ENCODE peak calls at places on chromosomes 1 and 21, in four cellular contexts. W, A, R and G are unnamed samples.

GRCh38 chr1:168609133-168609715 is 32.8 kb downstream of the XCL1 start:
- DNase-seq in A (no peak), W (no peak), R (no peak), G (peak)

GRCh38 chr1:21257431-21258135 is 32.7 kb downstream of the ECE1 start:
- DNase-seq in R (no peak), W (no peak), A (no peak), G (no peak)

GRCh38 chr1:161367684-161368398 is at the start of gene CFAP126:
- DNase-seq in R (peak), A (peak), W (peak), G (peak)

GRCh38 chr1:25873120-25873519 is 2.4 kb downstream of the PAQR7 start:
- DNase-seq in W (peak), A (peak), R (no peak), G (peak)

GRCh38 chr1:105483436-105483835 is 1573.0 kb upstream of the PRMT6 start:
- DNase-seq in W (no peak), R (no peak), A (no peak), G (no peak)

GRCh38 chr21:43306911-43307676 is 119.8 kb downstream of the SIK1 start:
- DNase-seq in W (peak), A (no peak), R (peak), G (no peak)

GRCh38 chr1:12175456-12175797 is 8.6 kb downstream of the TNFRSF1B start:
- DNase-seq in A (no peak), R (no peak), W (no peak), G (no peak)

GRCh38 chr1:15950763-15951295 is 25.1 kb downstream of the ZBTB17 start:
- DNase-seq in W (no peak), R (no peak), A (no peak), G (no peak)

GRCh38 chr1:244368279-244368678 is 83.4 kb downstream of the ADSS2 start:
- DNase-seq in A (no peak), W (no peak), R (no peak), G (no peak)

GRCh38 chr21:45470087-45470515 is 65.1 kb downstream of the COL18A1 start:
- DNase-seq in R (no peak), W (no peak), A (no peak), G (no peak)

GRCh38 chr1:172764378-172764777 is 105.5 kb downstream of the FASLG start:
- DNase-seq in W (no peak), A (no peak), R (no peak), G (no peak)

GRCh38 chr1:244294825-244295224 is 156.9 kb downstream of the ADSS2 start:
- DNase-seq in A (no peak), W (no peak), R (no peak), G (no peak)

GRCh38 chr1:200947059-200947566 is 52.4 kb downstream of the INAVA start:
- DNase-seq in A (no peak), W (no peak), R (no peak), G (no peak)

GRCh38 chr21:35855463-35855862 is 204.9 kb downstream of the SETD4 start:
- DNase-seq in R (no peak), W (no peak), A (no peak), G (no peak)

GRCh38 chr1:157442065-157442464 is 110.2 kb downstream of the FCRL5 start:
- DNase-seq in W (peak), R (no peak), A (no peak), G (no peak)

GRCh38 chr1:204826970-204827369 is 43.7 kb upstream of the NFASC start:
- DNase-seq in W (peak), R (no peak), A (peak), G (peak)

GRCh38 chr21:27885296-27885711 is 918.4 kb upstream of the ADAMTS5 start:
- DNase-seq in A (no peak), W (no peak), R (no peak), G (no peak)

GRCh38 chr1:150895618-150896017 is 8.7 kb downstream of the CTXND2 start:
- DNase-seq in R (no peak), W (peak), A (no peak), G (no peak)

GRCh38 chr1:19436716-19437476 is 48.4 kb downstream of the CAPZB start:
- DNase-seq in R (no peak), W (peak), A (no peak), G (no peak)

GRCh38 chr1:162627662-162628296 is 4.5 kb upstream of the DDR2 start:
- DNase-seq in A (peak), R (no peak), W (peak), G (no peak)

GRCh38 chr1:46171872-46172271 is 3.0 kb upstream of the TSPAN1 start:
- DNase-seq in A (no peak), W (no peak), R (no peak), G (no peak)

GRCh38 chr1:160046494-160047115 is 14.8 kb upstream of the PIGM start:
- DNase-seq in A (peak), R (no peak), W (peak), G (peak)

GRCh38 chr1:59342801-59343575 is 46.1 kb downstream of the FGGY start:
- DNase-seq in W (peak), R (no peak), A (no peak), G (no peak)

GRCh38 chr1:38727629-38728175 is 131.9 kb downstream of the RRAGC start:
- DNase-seq in R (no peak), A (no peak), W (no peak), G (no peak)

GRCh38 chr1:204317170-204317569 is 42.6 kb downstream of the PLEKHA6 start:
- DNase-seq in R (no peak), A (no peak), W (no peak), G (no peak)

GRCh38 chr1:44832068-44832700 is 10.9 kb downstream of the PTCH2 start:
- DNase-seq in A (peak), W (no peak), R (no peak), G (no peak)

GRCh38 chr1:18972531-18972930 is 16.1 kb upstream of the IFFO2 start:
- DNase-seq in W (no peak), R (no peak), A (no peak), G (no peak)

GRCh38 chr1:186896211-186896610 is 67.5 kb downstream of the PLA2G4A start:
- DNase-seq in A (no peak), W (no peak), R (no peak), G (no peak)

GRCh38 chr1:246142320-246142893 is 364.7 kb downstream of the SMYD3 start:
- DNase-seq in W (no peak), R (no peak), A (peak), G (no peak)
- TF ChIP-seq CREB1 in W (no peak), R (no peak), A (no peak), G (no peak)

GRCh38 chr1:185537601-185538000 is 196.6 kb upstream of the HMCN1 start:
- DNase-seq in A (no peak), R (no peak), W (no peak), G (no peak)

GRCh38 chr1:185533596-185533995 is 200.6 kb upstream of the HMCN1 start:
- DNase-seq in W (no peak), A (peak), R (no peak), G (no peak)

GRCh38 chr1:185532853-185533252 is 201.3 kb upstream of the HMCN1 start:
- DNase-seq in R (no peak), A (no peak), W (no peak), G (no peak)

GRCh38 chr1:185536165-185536920 is 197.8 kb upstream of the HMCN1 start:
- DNase-seq in A (no peak), R (no peak), W (no peak), G (no peak)

GRCh38 chr1:185534806-185535205 is 199.4 kb upstream of the HMCN1 start:
- DNase-seq in A (no peak), R (no peak), W (no peak), G (no peak)
- TF ChIP-seq NR2C2 in A (no peak), R (no peak), W (no peak), G (no peak)

DNA sequence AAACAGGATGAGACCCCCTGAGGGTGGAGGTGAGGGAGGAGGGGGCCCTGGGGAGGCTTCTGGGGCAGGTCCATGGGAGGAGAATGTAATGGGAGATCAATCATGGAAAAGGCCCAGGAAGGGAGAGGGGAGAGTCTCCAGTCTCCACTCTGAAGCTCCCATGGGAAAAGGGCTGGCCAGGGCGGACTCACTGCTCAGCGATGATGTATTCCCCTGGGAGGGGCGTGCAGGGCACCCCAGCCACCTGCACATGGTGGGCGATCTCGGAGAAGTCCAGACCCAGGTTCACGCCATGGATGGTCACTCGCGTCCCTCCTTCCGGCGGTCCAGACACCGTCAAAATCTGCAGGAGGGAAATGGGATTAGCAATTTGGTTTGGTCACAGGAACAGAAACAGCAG is 149.6 kb upstream of the CD34 start:
- DNase-seq in R (no peak), A (no peak), W (no peak), G (no peak)
- TF ChIP-seq CREB1 in R (no peak), A (no peak), W (no peak), G (no peak)

GRCh38 chr1:220604921-220605320 is 77.0 kb downstream of the MARK1 start:
- DNase-seq in A (no peak), R (no peak), W (no peak), G (no peak)
- TF ChIP-seq NR2C2 in A (no peak), R (no peak), W (no peak), G (no peak)

GRCh38 chr1:155002479-155003226 is at the start of gene ZBTB7B:
- DNase-seq in W (no peak), R (no peak), A (peak), G (peak)

GRCh38 chr1:155003227-155003765 is 694 bp downstream of the ZBTB7B start:
- DNase-seq in R (no peak), W (no peak), A (peak), G (peak)

GRCh38 chr1:155005076-155005971 is 2.7 kb downstream of the ZBTB7B start:
- DNase-seq in W (no peak), A (no peak), R (no peak), G (no peak)

GRCh38 chr1:155003766-155004351 is 1.3 kb downstream of the ZBTB7B start:
- DNase-seq in R (no peak), A (peak), W (peak), G (peak)

DNA sequence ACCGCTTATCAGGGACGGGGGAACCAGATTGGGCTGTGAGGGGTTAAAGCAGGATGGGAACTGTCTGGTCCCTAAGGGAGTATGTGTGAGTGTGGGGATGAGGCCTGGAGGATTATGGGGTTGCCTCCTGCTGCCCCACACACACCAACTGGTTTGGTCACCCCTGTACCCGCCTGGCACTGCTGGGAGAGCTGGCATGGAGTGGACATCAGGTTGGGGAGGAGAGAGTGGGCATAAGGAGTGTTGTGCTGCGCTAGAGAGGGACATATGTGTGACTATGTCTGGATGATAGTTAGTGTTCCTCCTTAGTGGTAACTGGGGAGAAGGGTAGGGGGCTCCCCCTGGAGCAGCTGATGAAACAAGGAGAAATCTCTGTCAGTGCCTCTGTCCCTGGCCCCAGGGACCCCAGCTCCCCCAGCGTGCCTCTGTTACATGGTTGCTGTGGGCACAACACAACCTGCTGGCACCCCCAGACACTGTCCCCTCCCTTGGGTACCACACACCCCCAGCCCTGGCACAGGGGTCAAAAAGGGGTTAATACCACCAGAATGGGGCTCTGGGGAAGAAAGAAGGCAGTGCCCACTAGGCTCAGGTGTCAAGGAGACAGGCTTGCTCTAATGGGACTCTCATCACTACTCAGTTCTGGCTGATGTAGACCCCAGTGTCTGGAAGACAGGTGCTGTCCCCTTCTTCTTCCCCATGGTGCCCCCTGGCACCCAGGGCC is 1.9 kb downstream of the ZBTB7B start:
- DNase-seq in R (no peak), A (no peak), W (no peak), G (no peak)
- TF ChIP-seq CREB1 in R (no peak), A (no peak), W (no peak), G (no peak)

GRCh38 chr1:48493970-48494769 is 22.2 kb upstream of the SPATA6 start:
- DNase-seq in W (peak), A (no peak), R (no peak), G (no peak)
- TF ChIP-seq NR2C2 in W (no peak), A (no peak), R (no peak), G (no peak)

GRCh38 chr1:235017191-235017590 is 111.4 kb downstream of the TOMM20 start:
- DNase-seq in W (no peak), R (no peak), A (no peak), G (no peak)
- TF ChIP-seq CREB1 in W (no peak), R (no peak), A (no peak), G (no peak)

GRCh38 chr1:84736944-84737343 is 46.7 kb upstream of the SSX2IP start:
- DNase-seq in W (no peak), R (no peak), A (no peak), G (no peak)

GRCh38 chr1:84736445-84736844 is 46.2 kb upstream of the SSX2IP start:
- DNase-seq in A (no peak), R (no peak), W (no peak), G (no peak)

GRCh38 chr1:84738237-84738636 is 48.0 kb upstream of the SSX2IP start:
- DNase-seq in A (no peak), W (no peak), R (no peak), G (no peak)

GRCh38 chr1:84737572-84737971 is 47.3 kb upstream of the SSX2IP start:
- DNase-seq in A (no peak), W (no peak), R (no peak), G (no peak)

DNA sequence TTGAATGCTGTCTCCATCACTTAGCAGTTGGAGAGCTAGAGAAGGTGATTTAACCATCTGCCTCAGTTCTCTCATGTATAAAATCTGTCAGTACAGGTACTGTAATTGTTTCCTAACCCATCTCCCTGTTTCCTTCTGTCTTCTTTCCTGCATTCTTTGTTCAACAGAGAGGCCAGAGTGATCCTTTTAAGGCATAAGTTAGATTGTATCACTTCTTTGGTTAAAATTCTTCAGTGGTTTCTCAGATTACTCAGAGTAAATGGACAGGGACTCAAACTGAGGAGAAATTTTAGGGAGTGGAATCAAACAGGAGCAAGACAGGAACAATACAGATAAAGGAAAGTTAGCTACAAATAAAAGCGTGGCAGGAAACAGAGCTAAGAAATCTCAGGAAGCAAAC is 45.2 kb upstream of the SSX2IP start:
- DNase-seq in A (no peak), R (no peak), W (no peak), G (no peak)
- TF ChIP-seq NR2C2 in A (no peak), R (no peak), W (no peak), G (no peak)

GRCh38 chr1:231667883-231668506 is 41.4 kb downstream of the DISC1 start:
- DNase-seq in R (no peak), A (no peak), W (no peak), G (no peak)
- TF ChIP-seq CREB1 in R (no peak), A (no peak), W (no peak), G (no peak)

GRCh38 chr1:221230605-221231004 is 351.4 kb downstream of the HLX start:
- DNase-seq in R (no peak), W (no peak), A (no peak), G (no peak)
- TF ChIP-seq NR2C2 in R (no peak), W (no peak), A (no peak), G (no peak)